ENCODE peak calls at places on chromosomes 7 and 10, in seven cellular contexts. K, G, C, T, D, S and N are unnamed samples.

GRCh38 chr7:26699761-26700160 is 164.6 kb downstream of the SKAP2 start:
- DNase-seq in K (no peak), G (no peak), C (no peak), T (no peak), D (no peak), S (no peak), N (no peak)

GRCh38 chr7:116316838-116317612 is 106.7 kb downstream of the TES start:
- DNase-seq in K (peak), G (peak), C (no peak), T (peak), D (peak), S (peak), N (peak)

GRCh38 chr7:134724606-134725005 is 54.8 kb upstream of the CALD1 start:
- DNase-seq in K (peak), G (peak), C (no peak), T (no peak), D (no peak), S (no peak), N (no peak)

GRCh38 chr10:17248964-17249363 is 20.9 kb downstream of the VIM start:
- DNase-seq in K (no peak), G (no peak), C (no peak), T (no peak), D (no peak), S (no peak), N (no peak)

GRCh38 chr7:4707980-4708411 is 25.9 kb downstream of the FOXK1 start:
- DNase-seq in K (no peak), G (no peak), C (no peak), T (no peak), D (no peak), S (no peak), N (no peak)

GRCh38 chr7:127900735-127901685 is 130.2 kb downstream of the LRRC4 start:
- DNase-seq in K (peak), G (no peak), C (no peak), T (no peak), D (no peak), S (no peak), N (no peak)

GRCh38 chr10:110141185-110141584 is 66.2 kb upstream of the MXI1 start:
- DNase-seq in K (peak), G (peak), C (no peak), T (no peak), D (no peak), S (no peak), N (peak)

GRCh38 chr7:99990417-99990816 is 14.6 kb upstream of the AZGP1 start:
- DNase-seq in K (no peak), G (no peak), C (no peak), T (no peak), D (no peak), S (no peak), N (no peak)

GRCh38 chr10:59382831-59383295 is 20.5 kb upstream of the FAM13C start:
- DNase-seq in K (peak), G (peak), C (no peak), T (no peak), D (peak), S (peak), N (no peak)

GRCh38 chr7:138961159-138961558 is 20.0 kb downstream of the KIAA1549 start:
- DNase-seq in K (peak), G (peak), C (no peak), T (no peak), D (no peak), S (no peak), N (no peak)

GRCh38 chr10:26887611-26888215 is 27.0 kb upstream of the ABI1 start:
- DNase-seq in K (no peak), G (peak), C (no peak), T (no peak), D (no peak), S (no peak), N (no peak)

GRCh38 chr10:132832186-132832983 is 46.4 kb upstream of the NKX6-2 start:
- DNase-seq in K (no peak), G (no peak), C (no peak), T (peak), D (no peak), S (no peak), N (no peak)

GRCh38 chr10:114623661-114624294 is 34.3 kb downstream of the ABLIM1 start:
- DNase-seq in K (peak), G (peak), C (no peak), T (no peak), D (no peak), S (peak), N (peak)

GRCh38 chr7:94376281-94376680 is 18.4 kb upstream of the COL1A2 start:
- DNase-seq in K (no peak), G (no peak), C (no peak), T (no peak), D (no peak), S (no peak), N (no peak)

GRCh38 chr10:49119746-49120145 is 4.4 kb upstream of the VSTM4 start:
- DNase-seq in K (peak), G (no peak), C (no peak), T (no peak), D (no peak), S (no peak), N (no peak)

GRCh38 chr10:133418289-133418993 is 6.0 kb downstream of the SPRN start:
- DNase-seq in K (no peak), G (no peak), C (no peak), T (no peak), D (no peak), S (no peak), N (no peak)

GRCh38 chr10:58280982-58281752 is 12.2 kb downstream of the CISD1 start:
- DNase-seq in K (no peak), G (no peak), C (no peak), T (no peak), D (no peak), S (no peak), N (no peak)

GRCh38 chr10:103649654-103650423 is 156.3 kb downstream of the NEURL1 start:
- DNase-seq in K (no peak), G (no peak), C (no peak), T (no peak), D (no peak), S (no peak), N (no peak)

GRCh38 chr10:89332092-89332633 is 4.4 kb downstream of the IFIT3 start:
- DNase-seq in K (peak), G (peak), C (no peak), T (no peak), D (peak), S (no peak), N (no peak)

GRCh38 chr10:129744134-129744895 is 219.8 kb downstream of the EBF3 start:
- DNase-seq in K (no peak), G (no peak), C (no peak), T (no peak), D (no peak), S (no peak), N (no peak)

GRCh38 chr7:69429817-69430501 is 168.3 kb upstream of the AUTS2 start:
- DNase-seq in K (peak), G (no peak), C (no peak), T (peak), D (peak), S (no peak), N (no peak)

GRCh38 chr10:8095962-8096361 is 41.5 kb downstream of the GATA3 start:
- DNase-seq in K (no peak), G (no peak), C (no peak), T (no peak), D (no peak), S (no peak), N (no peak)

GRCh38 chr7:95478139-95479037 is 7.4 kb upstream of the ASB4 start:
- DNase-seq in K (peak), G (peak), C (no peak), T (no peak), D (peak), S (no peak), N (no peak)

GRCh38 chr10:75971402-75972211 is 540.2 kb downstream of the LRMDA start:
- DNase-seq in K (peak), G (peak), C (no peak), T (no peak), D (peak), S (peak), N (peak)

GRCh38 chr7:18508441-18509427 is 13.2 kb downstream of the HDAC9 start:
- DNase-seq in K (peak), G (peak), C (no peak), T (no peak), D (no peak), S (peak), N (peak)

GRCh38 chr7:29095666-29096560 is 50.4 kb downstream of the CPVL start:
- DNase-seq in K (no peak), G (peak), C (no peak), T (no peak), D (no peak), S (no peak), N (no peak)

GRCh38 chr7:115449689-115450088 is 527.8 kb downstream of the MDFIC start:
- DNase-seq in K (no peak), G (no peak), C (no peak), T (no peak), D (no peak), S (no peak), N (no peak)

GRCh38 chr7:30920584-30921539 is 9.2 kb downstream of the AQP1 start:
- DNase-seq in K (peak), G (peak), C (no peak), T (peak), D (no peak), S (no peak), N (no peak)

GRCh38 chr10:10892290-10892875 is 125.3 kb upstream of the CELF2 start:
- DNase-seq in K (no peak), G (peak), C (no peak), T (no peak), D (no peak), S (no peak), N (no peak)

GRCh38 chr7:64463636-64464375 is 99.1 kb downstream of the ZNF680 start:
- DNase-seq in K (peak), G (peak), C (no peak), T (peak), D (peak), S (no peak), N (peak)

GRCh38 chr7:114487174-114487573 is 72.6 kb downstream of the FOXP2 start:
- DNase-seq in K (no peak), G (no peak), C (no peak), T (no peak), D (no peak), S (no peak), N (no peak)

GRCh38 chr7:13901577-13901976 is 87.9 kb downstream of the ETV1 start:
- DNase-seq in K (no peak), G (no peak), C (no peak), T (no peak), D (no peak), S (no peak), N (no peak)

GRCh38 chr10:121357323-121357835 is 240.9 kb downstream of the FGFR2 start:
- DNase-seq in K (no peak), G (no peak), C (no peak), T (no peak), D (no peak), S (no peak), N (no peak)

GRCh38 chr10:132385721-132386418 is 11.1 kb upstream of the PWWP2B start:
- DNase-seq in K (no peak), G (no peak), C (no peak), T (peak), D (no peak), S (no peak), N (no peak)

GRCh38 chr7:55571534-55572377 is 546 bp downstream of the VOPP1 start:
- DNase-seq in K (peak), G (peak), C (no peak), T (peak), D (peak), S (no peak), N (no peak)

GRCh38 chr7:55573526-55573925 is 1.2 kb upstream of the VOPP1 start:
- DNase-seq in K (no peak), G (peak), C (no peak), T (no peak), D (no peak), S (no peak), N (no peak)

GRCh38 chr7:55574062-55574717 is 1.9 kb upstream of the VOPP1 start:
- DNase-seq in K (peak), G (peak), C (no peak), T (no peak), D (no peak), S (no peak), N (no peak)

GRCh38 chr7:55573234-55573504 is 867 bp upstream of the VOPP1 start:
- DNase-seq in K (no peak), G (no peak), C (no peak), T (no peak), D (no peak), S (no peak), N (no peak)

GRCh38 chr7:55572378-55573233 is at the start of gene VOPP1:
- DNase-seq in K (peak), G (peak), C (no peak), T (peak), D (peak), S (no peak), N (no peak)
- TF ChIP-seq CTCF in K (no peak), G (no peak), C (no peak), T (no peak), D (no peak), S (no peak), N (no peak)

DNA sequence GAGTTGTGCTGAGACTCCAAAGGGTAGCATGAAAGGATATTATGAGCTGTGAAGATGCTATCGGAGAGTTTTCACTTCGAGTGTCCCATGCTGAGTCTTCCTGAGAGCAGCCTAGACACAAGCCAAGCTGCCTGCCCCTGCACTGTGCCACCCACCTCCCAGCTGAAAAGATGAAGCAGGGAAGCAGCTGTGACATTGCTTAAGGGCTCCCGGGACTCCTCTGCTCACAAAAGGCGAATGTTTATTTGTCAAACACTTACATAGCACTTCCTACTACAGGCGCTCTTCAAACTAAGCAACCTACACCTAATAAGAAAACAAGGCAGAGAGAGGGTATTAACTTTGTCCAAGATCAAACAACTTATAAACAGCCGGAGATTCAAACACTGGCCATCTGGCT is 95.6 kb downstream of the OSBPL3 start:
- DNase-seq in K (no peak), G (no peak), C (no peak), T (no peak), D (no peak), S (no peak), N (no peak)
- H3K4me3 ChIP-seq in K (no peak), G (no peak), C (no peak), T (no peak), D (no peak), S (no peak), N (no peak)

GRCh38 chr7:37212051-37212450 is 236.6 kb downstream of the ELMO1 start:
- DNase-seq in K (no peak), G (no peak), C (no peak), T (no peak), D (no peak), S (no peak), N (no peak)

GRCh38 chr7:37211097-37211496 is 237.6 kb downstream of the ELMO1 start:
- DNase-seq in K (peak), G (peak), C (no peak), T (no peak), D (peak), S (no peak), N (peak)

GRCh38 chr7:37205451-37205850 is 243.2 kb downstream of the ELMO1 start:
- DNase-seq in K (no peak), G (no peak), C (no peak), T (no peak), D (no peak), S (no peak), N (no peak)

GRCh38 chr7:37206192-37206591 is 242.5 kb downstream of the ELMO1 start:
- DNase-seq in K (no peak), G (no peak), C (no peak), T (no peak), D (no peak), S (no peak), N (no peak)

GRCh38 chr7:37208528-37208927 is 240.1 kb downstream of the ELMO1 start:
- DNase-seq in K (peak), G (peak), C (peak), T (peak), D (peak), S (no peak), N (peak)
- TF ChIP-seq CTCF in K (no peak), G (peak), C (peak), T (peak), D (no peak), S (peak), N (peak)

GRCh38 chr10:3119796-3120459 is 52.6 kb downstream of the PFKP start:
- DNase-seq in K (no peak), G (peak), C (no peak), T (no peak), D (no peak), S (no peak), N (no peak)
- H3K4me3 ChIP-seq in K (no peak), G (no peak), C (no peak), T (no peak), D (no peak), S (no peak), N (no peak)

GRCh38 chr10:65907199-65907712 is 1018.6 kb upstream of the LRRTM3 start:
- DNase-seq in K (no peak), G (no peak), C (no peak), T (no peak), D (no peak), S (no peak), N (no peak)

GRCh38 chr10:65910209-65910608 is 1015.6 kb upstream of the LRRTM3 start:
- DNase-seq in K (no peak), G (no peak), C (no peak), T (no peak), D (no peak), S (no peak), N (no peak)

DNA sequence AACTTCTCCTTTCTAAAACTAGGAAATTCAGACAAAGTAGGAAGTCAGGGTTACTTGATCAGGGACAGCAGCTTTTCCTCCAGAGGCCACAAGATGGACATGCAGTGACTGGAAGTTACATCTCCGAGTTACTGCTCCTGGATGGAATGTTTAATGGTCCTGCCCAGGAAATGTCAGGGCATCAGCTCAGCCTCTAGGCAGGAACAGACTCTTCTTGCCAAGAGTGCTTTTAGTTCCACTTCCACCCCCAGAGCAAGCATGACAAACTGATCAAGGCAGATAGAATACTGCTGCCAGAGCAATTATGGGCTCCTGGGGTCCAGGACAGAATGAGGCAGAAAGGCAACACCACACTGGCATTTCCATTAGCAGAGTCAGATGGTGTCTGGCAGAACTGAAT is 1014.4 kb upstream of the LRRTM3 start:
- DNase-seq in K (no peak), G (no peak), C (no peak), T (no peak), D (no peak), S (no peak), N (no peak)
- TF ChIP-seq CTCF in K (no peak), G (no peak), C (no peak), T (no peak), D (no peak), S (no peak), N (no peak)

GRCh38 chr7:16951483-16952080 is 69.8 kb upstream of the AGR3 start:
- DNase-seq in K (peak), G (peak), C (no peak), T (no peak), D (no peak), S (no peak), N (no peak)
- H3K4me3 ChIP-seq in K (no peak), G (peak), C (no peak), T (no peak), D (no peak), S (no peak), N (no peak)

DNA sequence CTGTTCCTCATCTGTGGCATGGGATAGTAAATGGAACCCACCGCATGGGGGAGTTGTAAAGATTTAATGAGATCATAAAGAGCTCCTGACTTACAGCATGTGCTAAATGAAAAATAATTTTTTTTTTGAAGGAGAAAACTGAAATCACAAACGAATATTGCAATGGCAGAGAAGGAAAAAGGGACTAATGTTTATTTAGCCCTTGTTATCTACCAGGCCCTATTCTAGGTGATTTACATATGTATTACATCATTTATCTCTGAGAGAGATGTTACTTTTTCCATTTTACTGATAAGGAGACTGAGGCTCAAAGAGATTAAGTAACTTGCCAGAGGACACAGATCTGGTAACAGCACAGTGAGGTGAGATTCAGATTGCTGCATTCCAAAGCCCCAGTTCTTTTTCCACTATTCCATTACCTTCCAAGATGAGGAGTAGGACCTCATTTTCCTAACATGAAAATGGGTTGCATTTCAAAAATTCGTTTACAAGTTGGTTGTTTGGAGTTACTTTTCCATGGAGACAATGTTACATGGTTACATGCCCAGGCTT is 28.6 kb downstream of the VCL start:
- DNase-seq in K (no peak), G (no peak), C (no peak), T (no peak), D (no peak), S (no peak), N (no peak)
- TF ChIP-seq CTCF in K (no peak), G (no peak), C (no peak), T (no peak), D (no peak), S (no peak), N (no peak)

GRCh38 chr7:86645174-86645566 is 1.5 kb downstream of the GRM3 start:
- DNase-seq in K (no peak), G (no peak), C (no peak), T (no peak), D (no peak), S (no peak), N (no peak)
- H3K4me3 ChIP-seq in K (no peak), G (no peak), C (no peak), T (peak), D (no peak), S (no peak), N (no peak)